ENCODE peak calls at places on chromosomes 12 and 14, in six cellular contexts. U is left lung; Q is CD4-positive, alpha-beta T cell; C is esophagus squamous epithelium; P is prostate gland; G is endothelial cell of umbilical vein. O is an unnamed sample.

GRCh38 chr12:60269611-60270269 is 673.9 kb downstream of the SLC16A7 start:
- DNase-seq in G (no peak), P (no peak), Q (no peak), U (no peak), C (no peak), O (no peak)

GRCh38 chr14:55212611-55213010 is 21.2 kb upstream of the DLGAP5 start:
- DNase-seq in G (no peak), Q (no peak), U (no peak), C (no peak), P (no peak), O (no peak)

GRCh38 chr12:12725956-12726542 is 8.9 kb downstream of the CDKN1B start:
- DNase-seq in G (no peak), Q (no peak), P (no peak), U (no peak), C (no peak), O (no peak)

GRCh38 chr12:47067778-47068431 is 11.5 kb upstream of the PCED1B start:
- DNase-seq in Q (no peak), P (no peak), G (no peak), C (no peak), U (no peak), O (no peak)

GRCh38 chr14:24695265-24696241 is 61.6 kb upstream of the GZMB start:
- DNase-seq in U (no peak), Q (no peak), P (no peak), C (no peak), G (no peak), O (no peak)

GRCh38 chr12:66813137-66813867 is 134.4 kb upstream of the GRIP1 start:
- DNase-seq in U (no peak), Q (peak; percentile 2), C (no peak), G (no peak), P (no peak), O (no peak)

GRCh38 chr14:64762044-64763034 is 58.1 kb downstream of the PLEKHG3 start:
- DNase-seq in U (peak; percentile 69), C (no peak), G (peak; percentile 89), P (peak; percentile 84), Q (peak; percentile 26), O (peak; percentile 91)

GRCh38 chr14:95339301-95339865 is 19.7 kb upstream of the CLMN start:
- DNase-seq in Q (no peak), G (no peak), U (no peak), C (no peak), P (peak; percentile 54), O (no peak)

GRCh38 chr14:69118313-69118712 is 34.6 kb downstream of the DCAF5 start:
- DNase-seq in P (no peak), U (no peak), C (no peak), Q (no peak), G (no peak), O (no peak)

GRCh38 chr12:98821849-98822248 is 176.8 kb downstream of the APAF1 start:
- DNase-seq in U (no peak), G (no peak), C (no peak), P (no peak), Q (no peak), O (no peak)

GRCh38 chr12:5267603-5268423 is 164.1 kb upstream of the NTF3 start:
- DNase-seq in Q (no peak), P (no peak), U (no peak), G (no peak), C (no peak), O (no peak)

GRCh38 chr14:100329233-100330006 is 6.3 kb downstream of the SLC25A47 start:
- DNase-seq in Q (no peak), G (no peak), C (no peak), U (no peak), P (no peak), O (no peak)

GRCh38 chr14:94581127-94581999 is at the start of gene SERPINA5:
- DNase-seq in G (peak; percentile 31), C (no peak), P (no peak), Q (no peak), U (no peak), O (no peak)

GRCh38 chr12:120055231-120055630 is 61.3 kb downstream of the RAB35 start:
- DNase-seq in Q (no peak), U (no peak), C (no peak), G (no peak), P (no peak), O (no peak)

GRCh38 chr14:81432171-81432570 is 32.0 kb upstream of the STON2 start:
- DNase-seq in P (no peak), Q (no peak), U (no peak), C (no peak), G (no peak), O (no peak)

GRCh38 chr12:12715128-12715458 is 2.1 kb upstream of the CDKN1B start:
- DNase-seq in Q (no peak), G (no peak), U (no peak), P (no peak), C (no peak), O (no peak)

GRCh38 chr14:75184447-75184846 is 8.0 kb upstream of the TMED10 start:
- DNase-seq in U (no peak), C (no peak), P (no peak), Q (no peak), G (no peak), O (peak; percentile 48)

DNA sequence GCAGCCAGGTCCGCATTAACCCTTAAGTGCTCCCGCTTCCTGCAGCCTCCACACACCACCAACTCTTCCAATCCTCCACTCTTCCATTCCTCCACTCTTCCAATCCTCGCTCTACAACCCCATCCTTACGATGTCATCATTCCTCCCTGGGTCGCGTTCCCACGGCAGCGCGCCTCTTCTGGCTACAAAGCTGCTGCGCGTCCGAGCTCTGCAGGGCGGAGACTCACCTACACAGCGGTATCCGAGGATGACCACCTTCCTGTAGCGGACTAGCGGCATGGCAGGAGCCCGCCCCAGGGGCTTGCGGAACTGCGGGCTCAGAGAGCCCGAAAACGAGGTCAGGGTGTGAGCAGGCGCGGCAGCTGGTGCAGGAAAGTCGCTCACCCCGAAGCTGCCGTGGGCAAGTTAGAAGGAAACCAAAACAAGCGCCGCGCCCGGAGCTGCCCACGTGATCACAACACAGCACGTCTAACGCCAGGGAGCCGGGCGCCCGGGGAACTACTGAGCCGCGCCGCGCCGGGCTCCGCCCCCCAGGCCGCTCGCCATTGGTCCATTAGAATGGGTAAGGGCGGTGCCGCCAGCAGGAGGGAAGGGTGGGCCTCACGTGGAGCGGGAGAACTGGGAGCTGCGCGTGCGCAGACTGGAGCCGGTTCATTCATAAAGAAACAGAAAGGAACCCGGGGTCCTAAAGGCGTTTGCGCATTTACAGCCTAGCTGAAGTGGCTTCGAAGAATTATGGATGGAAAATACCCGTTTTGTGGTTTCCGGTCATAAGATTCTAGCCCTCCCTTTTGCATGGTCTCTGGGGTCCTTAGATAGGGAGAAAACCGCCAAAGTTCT is at the start of gene RHEBL1:
- DNase-seq in Q (peak; percentile 97), G (peak; percentile 98), P (peak; percentile 98), U (peak; percentile 99), C (peak; percentile 94), O (peak; percentile 98)
- H3K27ac ChIP-seq in Q (peak within 1 kb of the TSS; percentile 76), G (peak within 1 kb of the TSS; percentile 30), P (peak within 1 kb of the TSS; percentile 60), U (peak within 1 kb of the TSS; percentile 84), C (peak within 1 kb of the TSS; percentile 78), O (no peak within 1 kb of the TSS)

GRCh38 chr12:88493651-88494050 is 86.6 kb downstream of the KITLG start:
- DNase-seq in Q (no peak), C (no peak), P (no peak), U (no peak), G (no peak), O (peak; percentile 74)
- H3K27ac ChIP-seq in Q (no peak overlapping the region), C (no peak overlapping the region), P (no peak overlapping the region), U (no peak overlapping the region), G (no peak overlapping the region), O (no peak overlapping the region)

GRCh38 chr12:6328045-6328779 is 13.7 kb downstream of the TNFRSF1A start:
- DNase-seq in C (no peak), P (no peak), Q (no peak), U (no peak), G (no peak), O (no peak)

GRCh38 chr12:6327159-6327558 is 14.7 kb downstream of the TNFRSF1A start:
- DNase-seq in P (no peak), Q (no peak), U (no peak), G (no peak), C (no peak), O (no peak)

GRCh38 chr12:6326316-6326959 is 15.4 kb downstream of the TNFRSF1A start:
- DNase-seq in C (no peak), Q (no peak), G (peak; percentile 49), U (no peak), P (no peak), O (peak; percentile 82)

GRCh38 chr12:6328945-6329692 is 12.8 kb downstream of the TNFRSF1A start:
- DNase-seq in P (no peak), Q (no peak), U (no peak), C (no peak), G (no peak), O (no peak)

DNA sequence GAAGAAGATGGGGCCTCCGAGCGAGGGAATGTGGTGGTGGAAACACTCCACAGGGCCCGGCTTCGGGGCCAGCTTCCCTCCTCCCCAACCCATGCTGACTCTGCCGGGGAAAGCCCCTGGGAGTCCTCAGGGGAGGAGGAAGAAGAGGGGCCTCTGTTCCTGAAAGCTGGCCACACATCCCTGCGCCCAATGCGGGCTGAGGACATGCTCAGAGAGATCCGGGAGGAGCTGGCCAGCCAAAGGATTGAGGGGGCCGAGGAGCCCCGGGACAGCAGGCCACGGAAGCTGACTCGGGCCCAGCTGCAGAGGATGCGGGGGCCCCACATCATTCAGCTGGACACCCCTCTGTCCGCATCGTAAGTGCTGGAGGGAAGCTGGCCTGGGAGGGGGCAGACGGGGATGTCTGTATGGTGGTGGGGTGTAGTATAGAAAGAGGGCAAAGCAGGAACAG is 14.3 kb downstream of the TNFRSF1A start:
- DNase-seq in U (no peak), G (no peak), Q (no peak), C (no peak), P (no peak), O (no peak)
- H3K27ac ChIP-seq in U (peak overlapping the region; percentile 8), G (no peak overlapping the region), Q (no peak overlapping the region), C (peak overlapping the region; percentile 88), P (peak overlapping the region; percentile 29), O (no peak overlapping the region)

DNA sequence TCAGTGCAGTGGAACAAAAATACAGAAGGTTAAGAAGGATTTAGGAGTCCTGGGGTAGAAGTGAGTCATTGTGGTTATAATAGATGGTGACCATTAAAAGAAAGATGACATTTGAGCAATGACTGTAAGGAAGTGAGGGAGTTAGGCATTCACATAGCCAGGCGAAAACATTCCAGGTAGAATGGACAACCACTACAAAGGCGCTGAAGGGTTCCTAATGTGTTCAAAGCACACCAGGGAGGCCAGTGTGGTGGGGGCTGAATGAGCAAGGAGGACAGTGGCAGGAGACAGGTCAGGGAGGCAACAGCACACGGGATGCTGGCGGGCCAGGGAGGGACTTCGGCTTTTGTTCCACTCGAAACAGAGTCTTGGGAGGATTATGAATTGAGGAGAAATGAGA is 129.9 kb downstream of the NPAS3 start:
- DNase-seq in G (no peak), U (no peak), P (no peak), C (no peak), Q (no peak), O (no peak)
- H3K27ac ChIP-seq in G (no peak overlapping the region), U (no peak overlapping the region), P (no peak overlapping the region), C (no peak overlapping the region), Q (no peak overlapping the region), O (no peak overlapping the region)

O was measured in mesenchymal stem cell.